ENCODE peak calls at places on chromosome 12, in four cellular contexts. Q is substantia nigra; S is fibroblast of lung; O is activated CD8-positive, alpha-beta memory T cell treated with anti-CD3 and anti-CD28 coated beads for 24 hours. K is an unnamed sample.

GRCh38 chr12:88145567-88146347 is 3.6 kb downstream of the TMTC3 start:
- DNase-seq in Q (no peak), O (no peak), S (no peak), K (no peak)

GRCh38 chr12:83322816-83323215 is 636.1 kb downstream of the TMTC2 start:
- DNase-seq in S (no peak), Q (no peak), O (no peak), K (no peak)

GRCh38 chr12:52121848-52122838 is 42.6 kb downstream of the SMIM41 start:
- DNase-seq in S (peak), O (peak), Q (peak), K (no peak)

GRCh38 chr12:1920971-1921370 is 2.5 kb upstream of the CACNA2D4 start:
- DNase-seq in O (peak), Q (no peak), S (no peak), K (no peak)

GRCh38 chr12:5989621-5990020 is 44.6 kb upstream of the ANO2 start:
- DNase-seq in S (no peak), O (no peak), Q (no peak), K (no peak)

GRCh38 chr12:132263061-132263360 is 66.4 kb downstream of the GALNT9 start:
- DNase-seq in S (no peak), Q (no peak), O (no peak), K (no peak)

GRCh38 chr12:5872745-5873144 is 72.3 kb downstream of the ANO2 start:
- DNase-seq in S (peak), Q (no peak), O (no peak), K (no peak)

GRCh38 chr12:54220092-54220557 is 31.3 kb upstream of the SMUG1 start:
- DNase-seq in O (peak), S (peak), Q (peak), K (peak)

GRCh38 chr12:120376890-120377572 is 8.1 kb upstream of the MSI1 start:
- DNase-seq in O (no peak), Q (no peak), S (no peak), K (no peak)

GRCh38 chr12:95216704-95217376 is 427 bp downstream of the FGD6 start:
- DNase-seq in S (peak), O (no peak), Q (no peak), K (no peak)

GRCh38 chr12:124611559-124612391 is 44.4 kb upstream of the NCOR2 start:
- DNase-seq in S (no peak), Q (no peak), O (no peak), K (no peak)

GRCh38 chr12:1220127-1221092 is 229.4 kb downstream of the ERC1 start:
- DNase-seq in Q (no peak), S (no peak), O (no peak), K (no peak)

GRCh38 chr12:112992541-112993398 is 14.5 kb downstream of the OAS2 start:
- DNase-seq in O (peak), S (peak), Q (peak), K (peak)

GRCh38 chr12:6313326-6313940 is 3.0 kb downstream of the PLEKHG6 start:
- DNase-seq in O (no peak), S (no peak), Q (no peak), K (no peak)

GRCh38 chr12:20269352-20270067 is 98.8 kb upstream of the PDE3A start:
- DNase-seq in O (no peak), S (no peak), Q (no peak), K (no peak)

GRCh38 chr12:5083955-5084849 is 40.5 kb downstream of the KCNA5 start:
- DNase-seq in O (no peak), S (peak), Q (peak), K (peak)

GRCh38 chr12:54935235-54935951 is 49.2 kb downstream of the TESPA1 start:
- DNase-seq in O (peak), Q (no peak), S (peak), K (peak)

GRCh38 chr12:57744194-57744776 is 554 bp upstream of the TSPAN31 start:
- DNase-seq in O (peak), S (peak), Q (peak), K (no peak)

GRCh38 chr12:78194448-78194847 is 363.8 kb downstream of the NAV3 start:
- DNase-seq in S (peak), Q (no peak), O (no peak), K (peak)

GRCh38 chr12:86526060-86526595 is 269.9 kb upstream of the MGAT4C start:
- DNase-seq in O (no peak), Q (no peak), S (no peak), K (no peak)

GRCh38 chr12:19031032-19031431 is 98.5 kb upstream of the PLEKHA5 start:
- DNase-seq in S (peak), O (no peak), Q (no peak), K (peak)

GRCh38 chr12:127980585-127980984 is 286.4 kb upstream of the TMEM132C start:
- DNase-seq in S (no peak), O (no peak), Q (no peak), K (no peak)

GRCh38 chr12:91098942-91099341 is 12.4 kb downstream of the LUM start:
- DNase-seq in O (no peak), S (peak), Q (no peak), K (peak)

GRCh38 chr12:93790472-93791152 is 113.4 kb downstream of the CRADD start:
- DNase-seq in O (no peak), Q (no peak), S (peak), K (peak)

GRCh38 chr12:108696111-108696995 is 35.0 kb downstream of the CORO1C start:
- DNase-seq in Q (no peak), O (no peak), S (peak), K (peak)

GRCh38 chr12:111379942-111380554 is 11.2 kb upstream of the PHETA1 start:
- DNase-seq in O (no peak), Q (no peak), S (no peak), K (no peak)